ENCODE peak calls at places on chromosome 10, in nine cellular contexts. C is CD8-positive, alpha-beta memory T cell; D is esophagus squamous epithelium; V is HFF-Myc; U is IMR-90; N is mammary epithelial cell; B is tibial nerve; Y is GM12865; S is left lung. I is an unnamed sample.

GRCh38 chr10:15725603-15726002 is 5.9 kb upstream of the ITGA8 start:
- DNase-seq in D (no peak), Y (peak; percentile 36), S (no peak), B (peak; percentile 43), C (no peak), V (peak; percentile 42), N (peak; percentile 32), U (peak; percentile 67), I (no peak)

GRCh38 chr10:86657396-86658011 is 3.2 kb downstream of the OPN4 start:
- DNase-seq in V (no peak), S (peak; percentile 60), B (no peak), U (peak; percentile 26), Y (no peak), C (no peak), D (no peak), N (no peak), I (peak; percentile 43)

GRCh38 chr10:84360634-84361365 is 32.4 kb downstream of the CCSER2 start:
- DNase-seq in V (no peak), N (peak; percentile 15), C (no peak), D (no peak), Y (no peak), U (peak; percentile 34), S (no peak), B (no peak), I (no peak)

GRCh38 chr10:78954009-78954297 is 114.8 kb upstream of the ZMIZ1 start:
- DNase-seq in N (no peak), U (no peak), Y (no peak), C (no peak), V (no peak), S (no peak), D (no peak), B (no peak), I (no peak)

GRCh38 chr10:124680675-124681074 is 63.5 kb downstream of the FAM53B start:
- DNase-seq in B (peak; percentile 65), N (no peak), U (peak; percentile 32), V (no peak), D (peak; percentile 16), C (no peak), Y (no peak), S (peak; percentile 87), I (no peak)

GRCh38 chr10:22723783-22724182 is 9.4 kb upstream of the PIP4K2A start:
- DNase-seq in S (no peak), Y (peak; percentile 75), V (no peak), B (no peak), D (no peak), U (no peak), N (no peak), C (no peak), I (no peak)

GRCh38 chr10:31101123-31101522 is 69.5 kb upstream of the ZNF438 start:
- DNase-seq in N (peak; percentile 94), V (peak; percentile 37), B (no peak), U (peak; percentile 93), S (no peak), Y (peak; percentile 77), D (no peak), C (no peak), I (no peak)

GRCh38 chr10:110508806-110509544 is 11.3 kb downstream of the DUSP5 start:
- DNase-seq in C (no peak), S (no peak), B (no peak), Y (no peak), U (no peak), V (no peak), D (no peak), N (no peak), I (peak; percentile 29)

GRCh38 chr10:16737420-16737819 is 79.8 kb downstream of the RSU1 start:
- DNase-seq in N (no peak), V (no peak), B (no peak), Y (no peak), C (no peak), U (no peak), D (no peak), S (no peak), I (no peak)

GRCh38 chr10:114856544-114857287 is 35.1 kb downstream of the FHIP2A start:
- DNase-seq in N (peak; percentile 50), D (no peak), U (peak; percentile 90), S (no peak), B (no peak), Y (no peak), V (peak; percentile 31), C (no peak), I (no peak)

GRCh38 chr10:77114181-77114821 is 523.3 kb downstream of the KCNMA1 start:
- DNase-seq in S (no peak), U (no peak), N (no peak), D (no peak), Y (no peak), C (no peak), B (no peak), V (no peak), I (no peak)

GRCh38 chr10:78015546-78015945 is 13.8 kb downstream of the POLR3A start:
- DNase-seq in C (no peak), S (no peak), V (no peak), U (no peak), D (no peak), N (no peak), Y (no peak), B (no peak), I (no peak)

GRCh38 chr10:49139866-49140195 is 6.0 kb upstream of the FAM170B start:
- DNase-seq in D (no peak), C (no peak), S (no peak), N (peak; percentile 76), Y (no peak), V (peak; percentile 79), U (peak; percentile 99), B (no peak), I (no peak)

GRCh38 chr10:21661087-21661486 is 127.1 kb downstream of the MLLT10 start:
- DNase-seq in Y (no peak), S (no peak), D (no peak), B (no peak), U (no peak), C (no peak), N (no peak), V (no peak), I (no peak)

GRCh38 chr10:74056081-74056818 is 58.3 kb downstream of the VCL start:
- DNase-seq in U (peak; percentile 85), C (no peak), D (no peak), S (no peak), V (no peak), Y (peak; percentile 46), N (peak; percentile 65), B (no peak), I (no peak)

GRCh38 chr10:97921581-97922377 is 72.1 kb downstream of the GOLGA7B start:
- DNase-seq in Y (no peak), V (no peak), D (no peak), B (no peak), C (no peak), N (no peak), S (no peak), U (peak; percentile 1), I (no peak)
- H3K4me3 ChIP-seq in Y (no peak overlapping the region), V (no peak overlapping the region), D (no peak overlapping the region), B (no peak overlapping the region), C (no peak overlapping the region), N (no peak overlapping the region), S (no peak overlapping the region), U (no peak overlapping the region), I (no peak overlapping the region)

DNA sequence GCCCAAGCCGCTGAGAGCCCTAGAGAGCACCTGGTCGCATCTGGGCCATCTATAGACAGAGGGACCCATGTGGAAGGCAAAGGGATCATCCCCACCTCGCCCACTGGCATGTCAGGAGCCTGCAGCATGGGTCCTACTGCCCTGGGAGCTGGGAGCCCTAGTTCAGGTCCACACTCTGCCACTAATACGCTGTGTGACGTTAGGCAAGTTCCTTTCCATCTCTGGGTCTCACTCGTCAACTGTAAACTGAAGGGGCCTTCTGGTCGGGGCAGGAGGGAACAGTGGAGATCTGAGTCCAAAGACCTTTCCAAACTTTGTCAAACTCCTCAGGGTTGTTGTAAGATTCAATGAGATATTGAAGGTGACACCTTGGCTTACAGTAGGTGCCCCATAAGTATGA is 23.4 kb downstream of the UNC5B start:
- DNase-seq in N (no peak), S (no peak), D (no peak), Y (no peak), C (no peak), U (no peak), B (no peak), V (no peak), I (no peak)
- H3K4me3 ChIP-seq in N (no peak overlapping the region), S (no peak overlapping the region), D (no peak overlapping the region), Y (no peak overlapping the region), C (no peak overlapping the region), U (no peak overlapping the region), B (no peak overlapping the region), V (no peak overlapping the region), I (no peak overlapping the region)

DNA sequence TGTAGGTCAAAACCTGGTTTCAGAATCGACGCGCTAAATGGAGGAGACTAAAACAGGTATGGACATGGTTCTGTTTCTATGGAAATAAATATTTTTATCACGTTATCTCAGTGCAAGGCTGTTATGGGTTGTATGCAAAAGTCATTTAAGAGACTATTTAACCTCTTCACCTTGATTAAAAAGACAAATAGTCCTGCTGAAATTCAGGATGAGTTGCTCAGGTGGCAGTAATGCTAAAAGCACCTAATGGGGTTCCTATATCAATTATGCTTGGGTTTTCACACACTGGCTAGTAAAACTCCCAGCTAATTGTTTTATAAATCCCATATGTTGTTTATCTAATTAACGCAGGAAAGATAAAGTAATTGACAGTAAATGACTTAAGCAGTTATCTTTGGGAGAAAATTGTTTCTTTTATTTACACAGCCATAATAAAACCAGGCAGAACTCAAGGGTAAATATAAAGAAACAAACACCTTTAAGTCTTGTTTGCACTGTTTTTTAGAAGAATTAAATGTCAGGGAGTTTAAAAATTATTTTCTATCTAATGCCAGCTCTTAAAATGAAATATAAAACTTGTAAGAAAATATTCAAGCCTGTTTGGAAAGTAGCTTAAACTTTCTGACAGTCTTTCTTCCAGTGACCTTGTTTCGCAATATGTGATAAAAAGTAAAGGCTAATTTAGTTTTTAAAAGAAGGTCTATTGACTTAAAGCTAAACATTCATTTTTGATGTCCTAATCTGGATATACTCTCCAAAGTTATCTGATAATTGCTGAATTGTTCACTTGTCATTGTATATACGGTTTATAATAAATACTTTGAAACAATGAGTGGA is 3.2 kb downstream of the HHEX start:
- DNase-seq in C (no peak), Y (no peak), B (no peak), N (no peak), D (no peak), U (no peak), V (no peak), S (no peak), I (no peak)
- H3K4me3 ChIP-seq in C (no peak overlapping the region), Y (no peak overlapping the region), B (no peak overlapping the region), N (no peak overlapping the region), D (peak overlapping the region; percentile 64), U (no peak overlapping the region), V (peak overlapping the region; percentile 80), S (peak overlapping the region; percentile 50), I (peak overlapping the region; percentile 52)

GRCh38 chr10:101230185-101230917 is 1.1 kb upstream of the LBX1 start:
- DNase-seq in Y (no peak), N (no peak), U (no peak), V (no peak), D (no peak), C (no peak), B (no peak), S (no peak), I (no peak)
- H3K4me3 ChIP-seq in Y (no peak overlapping the region), N (no peak overlapping the region), U (no peak overlapping the region), V (no peak overlapping the region), D (no peak overlapping the region), C (no peak overlapping the region), B (no peak overlapping the region), S (no peak overlapping the region), I (peak overlapping the region; percentile 33)

I was measured in suprapubic skin.